ENCODE peak calls at places on chromosomes 11 and 22, in five cellular contexts. B is HTR-8/SVneo; E is endothelial cell; A is activated CD8-positive, alpha-beta memory T cell treated with anti-CD3 and anti-CD28 coated beads, Interleukin-2, amount 50 U/mL, for 48 hours; U is fibroblast of the aortic adventitia. L is an unnamed sample.

GRCh38 chr22:20798218-20798617 is 24.3 kb downstream of the SERPIND1 start:
- DNase-seq in B (no peak), E (no peak), A (no peak), U (no peak), L (no peak)

GRCh38 chr22:18955696-18956095 is 19.6 kb upstream of the PRODH start:
- DNase-seq in U (no peak), B (no peak), E (peak; percentile 3), A (no peak), L (no peak)

GRCh38 chr11:108788565-108789199 is 123.8 kb downstream of the DDX10 start:
- DNase-seq in E (peak; percentile 11), B (peak; percentile 24), U (peak; percentile 59), A (no peak), L (peak; percentile 34)

GRCh38 chr22:27391092-27391770 is 410.3 kb downstream of the MN1 start:
- DNase-seq in E (no peak), B (no peak), U (peak; percentile 62), A (no peak), L (peak; percentile 22)

GRCh38 chr11:15412054-15412453 is 297.3 kb downstream of the INSC start:
- DNase-seq in E (no peak), U (no peak), A (no peak), B (no peak), L (no peak)

GRCh38 chr11:103222801-103223200 is 113.6 kb downstream of the DYNC2H1 start:
- DNase-seq in E (no peak), U (peak; percentile 61), B (no peak), A (no peak), L (no peak)

GRCh38 chr11:114615448-114616361 is 20.1 kb upstream of the NXPE4 start:
- DNase-seq in U (no peak), A (no peak), E (no peak), B (no peak), L (no peak)

GRCh38 chr11:75717608-75718403 is at the start of gene MOGAT2:
- DNase-seq in E (no peak), B (no peak), U (no peak), A (no peak), L (no peak)

GRCh38 chr22:46633334-46633890 is 13.2 kb downstream of the GRAMD4 start:
- DNase-seq in E (no peak), A (no peak), B (no peak), U (no peak), L (no peak)

GRCh38 chr22:31625661-31626426 is 36.2 kb downstream of the PISD start:
- DNase-seq in E (peak; percentile 63), A (no peak), U (peak; percentile 43), B (no peak), L (peak; percentile 40)

GRCh38 chr11:114099392-114100178 is 40.1 kb downstream of the ZBTB16 start:
- DNase-seq in A (no peak), U (no peak), B (no peak), E (no peak), L (no peak)

GRCh38 chr11:91978747-91979146 is 245.9 kb upstream of the FAT3 start:
- DNase-seq in B (peak; percentile 15), E (no peak), A (no peak), U (peak; percentile 4), L (no peak)

GRCh38 chr11:19907008-19907579 is 194.5 kb downstream of the NAV2 start:
- DNase-seq in U (no peak), B (no peak), E (no peak), A (no peak), L (no peak)

GRCh38 chr11:105046898-105047579 is 1.9 kb upstream of the CARD16 start:
- DNase-seq in E (no peak), U (peak; percentile 98), A (no peak), B (peak; percentile 86), L (peak; percentile 97)

GRCh38 chr22:17369553-17370035 is 334 bp downstream of the CECR2 start:
- DNase-seq in A (peak; percentile 65), U (no peak), B (no peak), E (peak; percentile 70), L (peak; percentile 11)

GRCh38 chr11:35232961-35233360 is 94.0 kb downstream of the CD44 start:
- DNase-seq in U (no peak), A (no peak), B (no peak), E (no peak), L (peak; percentile 12)